ENCODE peak calls at places on chromosomes 13 and 19, in eight cellular contexts. K is AG20443, L is T1000, S is ACHN, J is tibial nerve, H is SW 1271, P is left ventricle myocardium inferior, C is non-pigmented ciliary epithelial cell. D is an unnamed sample.
A peak's percentile ranks its signal among the peaks of the same experiment; 100 is the strongest.

GRCh38 chr19:5503598-5503997 is 48.4 kb downstream of the ZNRF4 start:
- DNase-seq in K (no peak), L (no peak), S (no peak), J (no peak), H (no peak), P (no peak), C (no peak), D (no peak)

GRCh38 chr13:32997399-32997798 is 18.8 kb upstream of the KL start:
- DNase-seq in K (no peak), L (no peak), S (no peak), J (no peak), H (no peak), P (no peak), C (no peak), D (no peak)

GRCh38 chr19:39406656-39407393 is at the start of gene ZFP36:
- DNase-seq in K (peak; percentile 89), L (peak; percentile 92), S (peak; percentile 69), J (peak; percentile 90), H (peak; percentile 23), P (peak; percentile 91), C (no peak), D (peak; percentile 93)

GRCh38 chr19:14509382-14509781 is 8.8 kb downstream of the DNAJB1 start:
- DNase-seq in K (no peak), L (no peak), S (no peak), J (no peak), H (no peak), P (no peak), C (no peak), D (no peak)

GRCh38 chr13:48066310-48066989 is 28.5 kb downstream of the MED4 start:
- DNase-seq in K (no peak), L (no peak), S (peak; percentile 33), J (no peak), H (no peak), P (no peak), C (no peak), D (no peak)

GRCh38 chr13:113186061-113186900 is 22.2 kb downstream of the PCID2 start:
- DNase-seq in K (no peak), L (no peak), S (no peak), J (no peak), H (no peak), P (no peak), C (no peak), D (no peak)

GRCh38 chr19:5832049-5832448 is 7.5 kb downstream of the FUT6 start:
- DNase-seq in K (no peak), L (no peak), S (no peak), J (no peak), H (no peak), P (no peak), C (no peak), D (no peak)

GRCh38 chr13:106143930-106144709 is 391.3 kb downstream of the EFNB2 start:
- DNase-seq in K (no peak), L (no peak), S (no peak), J (no peak), H (no peak), P (no peak), C (no peak), D (no peak)

GRCh38 chr19:9939301-9939913 is 3.1 kb upstream of the OLFM2 start:
- DNase-seq in K (peak; percentile 41), L (no peak), S (no peak), J (no peak), H (no peak), P (no peak), C (no peak), D (no peak)

GRCh38 chr13:57138988-57139387 is 1.7 kb upstream of the PRR20A start:
- DNase-seq in K (no peak), L (no peak), S (no peak), J (no peak), H (no peak), P (no peak), C (no peak), D (no peak)

GRCh38 chr13:45564108-45564507 is 51.4 kb downstream of the ERICH6B start:
- DNase-seq in K (peak; percentile 55), L (no peak), S (no peak), J (no peak), H (no peak), P (no peak), C (peak; percentile 36), D (peak; percentile 57)

GRCh38 chr13:47250141-47250540 is 353.3 kb upstream of the HTR2A start:
- DNase-seq in K (peak; percentile 67), L (no peak), S (no peak), J (no peak), H (no peak), P (no peak), C (no peak), D (no peak)

GRCh38 chr13:70623260-70623659 is 515.0 kb upstream of the KLHL1 start:
- DNase-seq in K (peak; percentile 5), L (no peak), S (peak; percentile 9), J (no peak), H (no peak), P (no peak), C (no peak), D (peak; percentile 25)

GRCh38 chr19:52270266-52270885 is 989 bp downstream of the ZNF766 start:
- DNase-seq in K (peak; percentile 59), L (no peak), S (peak; percentile 16), J (no peak), H (no peak), P (no peak), C (no peak), D (peak; percentile 11)

GRCh38 chr13:42821437-42821836 is 40.1 kb downstream of the FAM216B start:
- DNase-seq in K (peak; percentile 47), L (no peak), S (no peak), J (no peak), H (no peak), P (no peak), C (peak; percentile 50), D (no peak)

GRCh38 chr19:38425810-38426466 is at the start of gene RASGRP4:
- DNase-seq in K (no peak), L (no peak), S (no peak), J (no peak), H (no peak), P (peak; percentile 51), C (no peak), D (no peak)

GRCh38 chr13:31786011-31786410 is 46.7 kb downstream of the RXFP2 start:
- DNase-seq in K (no peak), L (no peak), S (no peak), J (no peak), H (no peak), P (no peak), C (no peak), D (no peak)

GRCh38 chr13:114096811-114097503 is 35.5 kb downstream of the RASA3 start:
- DNase-seq in K (no peak), L (no peak), S (no peak), J (peak; percentile 12), H (no peak), P (no peak), C (no peak), D (no peak)

GRCh38 chr19:44753932-44754742 is 5.6 kb downstream of the BCL3 start:
- DNase-seq in K (peak; percentile 82), L (peak; percentile 41), S (peak; percentile 83), J (peak; percentile 90), H (peak; percentile 31), P (peak; percentile 96), C (no peak), D (peak; percentile 85)

GRCh38 chr19:44816301-44816700 is 7.4 kb downstream of the BCAM start:
- DNase-seq in K (no peak), L (no peak), S (no peak), J (no peak), H (no peak), P (no peak), C (no peak), D (no peak)

GRCh38 chr19:14580623-14581237 is 2.2 kb upstream of the CLEC17A start:
- DNase-seq in K (no peak), L (no peak), S (no peak), J (no peak), H (no peak), P (no peak), C (no peak), D (no peak)

GRCh38 chr19:45271709-45272108 is 20.6 kb downstream of the MARK4 start:
- DNase-seq in K (no peak), L (no peak), S (no peak), J (no peak), H (no peak), P (no peak), C (no peak), D (no peak)

D was measured in SW480.